ENCODE peak calls at places on chromosomes 2 and 18, in four cellular contexts. X is GM12891, Q is GM12878, J is K562. L is an unnamed sample.

GRCh38 chr2:203678971-203679370 is 27.5 kb upstream of the CD28 start:
- DNase-seq in Q (no peak), X (no peak), J (no peak), L (no peak)

GRCh38 chr2:190530211-190530639 is 4.3 kb downstream of the NEMP2 start:
- DNase-seq in X (no peak), Q (no peak), J (no peak), L (no peak)

GRCh38 chr2:224518806-224519580 is 66.2 kb downstream of the CUL3 start:
- DNase-seq in X (no peak), Q (no peak), J (no peak), L (no peak)

GRCh38 chr2:135843671-135844070 is 6.7 kb upstream of the LCT start:
- DNase-seq in Q (no peak), J (no peak), X (no peak), L (no peak)

GRCh38 chr18:45806226-45806625 is 19.2 kb upstream of the SIGLEC15 start:
- DNase-seq in J (no peak), Q (no peak), X (no peak), L (no peak)

GRCh38 chr18:28581503-28582169 is 404.7 kb upstream of the CDH2 start:
- DNase-seq in J (no peak), Q (no peak), X (no peak), L (no peak)

GRCh38 chr2:44578401-44579135 is 216.8 kb downstream of the CAMKMT start:
- DNase-seq in J (no peak), X (no peak), Q (peak), L (peak)

GRCh38 chr2:120765911-120766757 is 30.5 kb downstream of the GLI2 start:
- DNase-seq in Q (no peak), J (no peak), X (no peak), L (no peak)

GRCh38 chr2:71282493-71282892 is 49.1 kb upstream of the ZNF638 start:
- DNase-seq in J (no peak), Q (no peak), X (no peak), L (no peak)

GRCh38 chr2:78540255-78540654 is 485.2 kb upstream of the REG3G start:
- DNase-seq in J (no peak), Q (no peak), X (no peak), L (no peak)

GRCh38 chr2:78546843-78547242 is 478.7 kb upstream of the REG3G start:
- DNase-seq in Q (no peak), J (no peak), X (no peak), L (no peak)

GRCh38 chr2:78541088-78541450 is 484.4 kb upstream of the REG3G start:
- DNase-seq in J (no peak), Q (no peak), X (no peak), L (no peak)

DNA sequence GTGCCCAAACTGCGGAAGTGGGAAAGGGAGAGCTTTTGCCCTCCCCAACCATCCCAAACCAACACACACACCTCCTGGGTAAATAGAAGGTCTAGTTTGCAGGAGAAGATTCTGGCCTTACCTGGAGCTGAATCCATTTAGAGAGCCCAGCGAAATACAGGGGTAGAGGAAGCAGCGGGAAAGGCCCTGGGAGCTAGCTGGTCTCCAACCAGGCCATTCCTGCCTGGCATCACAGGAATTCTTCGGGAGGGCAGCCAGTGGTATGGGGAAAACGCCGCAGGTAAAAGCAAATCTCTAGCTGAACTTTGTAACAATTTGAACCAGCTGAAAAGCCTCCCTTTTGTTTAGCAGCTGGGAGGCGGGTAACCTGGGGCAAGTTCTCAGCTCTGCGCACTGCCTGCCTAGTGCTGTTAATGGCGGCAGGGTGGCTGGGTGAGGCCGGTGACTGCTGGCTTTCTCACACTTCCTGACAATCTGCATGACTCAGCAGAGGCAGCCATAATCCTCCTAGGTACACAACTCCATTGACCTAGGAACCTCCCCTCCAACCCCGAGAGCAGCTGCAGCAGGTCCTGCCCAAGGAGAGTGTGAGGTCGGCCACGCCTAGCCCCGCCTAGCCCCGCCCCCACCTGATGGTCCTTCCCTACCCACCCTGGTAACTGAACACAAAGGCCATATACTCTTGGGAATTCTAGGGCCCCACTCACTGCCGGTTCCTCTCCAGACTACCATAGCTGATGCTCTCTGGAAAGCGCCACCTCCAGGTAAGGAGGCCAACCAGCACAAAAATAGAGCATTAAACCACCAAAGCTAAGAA is 483.8 kb upstream of the REG3G start:
- DNase-seq in X (no peak), J (peak), Q (no peak), L (no peak)
- TF ChIP-seq SPI1 in X (no peak), J (peak), Q (no peak), L (no peak)

GRCh38 chr2:39593439-39594393 is 72.0 kb upstream of the TMEM178A start:
- DNase-seq in X (no peak), J (no peak), Q (no peak), L (peak)
- TF ChIP-seq SPI1 in X (no peak), J (no peak), Q (no peak), L (no peak)

GRCh38 chr2:239961662-239962220 is 63.4 kb downstream of the NDUFA10 start:
- DNase-seq in Q (no peak), X (no peak), J (no peak), L (no peak)
- TF ChIP-seq SPI1 in Q (no peak), X (no peak), J (no peak), L (no peak)

GRCh38 chr2:108928660-108929377 is 60.2 kb downstream of the EDAR start:
- DNase-seq in X (no peak), J (no peak), Q (no peak), L (no peak)

GRCh38 chr2:108933691-108934117 is 55.3 kb downstream of the EDAR start:
- DNase-seq in Q (no peak), J (peak), X (no peak), L (no peak)

GRCh38 chr2:108929896-108930425 is 59.1 kb downstream of the EDAR start:
- DNase-seq in X (no peak), J (peak), Q (no peak), L (no peak)

GRCh38 chr2:108932736-108933135 is 56.3 kb downstream of the EDAR start:
- DNase-seq in J (no peak), Q (no peak), X (no peak), L (no peak)

GRCh38 chr2:108931372-108931771 is 57.6 kb downstream of the EDAR start:
- DNase-seq in X (no peak), J (no peak), Q (no peak), L (no peak)
- TF ChIP-seq SPI1 in X (no peak), J (no peak), Q (no peak), L (no peak)

DNA sequence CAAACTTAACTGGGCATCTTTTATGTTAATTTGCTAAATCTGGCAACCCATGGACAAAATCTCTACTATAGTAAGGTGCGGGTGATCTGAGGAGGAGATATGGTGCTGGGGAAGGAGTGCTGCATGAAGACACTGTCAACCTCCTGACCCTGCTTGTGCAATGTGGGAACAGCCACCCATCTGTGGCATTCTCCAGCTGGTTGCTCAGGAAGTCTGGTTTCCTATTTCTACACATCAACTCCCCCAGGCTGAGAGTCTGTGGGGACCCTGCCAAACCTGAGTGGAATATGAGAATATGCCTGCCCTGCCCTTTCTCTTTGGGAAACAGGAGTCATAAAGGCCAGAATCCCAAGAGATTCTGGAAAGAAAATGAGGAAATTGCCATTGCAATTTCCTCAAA is 60.1 kb upstream of the PAX3 start:
- DNase-seq in Q (no peak), J (no peak), X (no peak), L (peak)
- TF ChIP-seq SPI1 in Q (no peak), J (no peak), X (no peak), L (peak)

GRCh38 chr18:3094355-3094684 is 81.4 kb upstream of the LPIN2 start:
- DNase-seq in X (no peak), J (no peak), Q (no peak), L (no peak)
- TF ChIP-seq SPI1 in X (no peak), J (no peak), Q (no peak), L (no peak)

GRCh38 chr2:218003994-218004419 is 1.2 kb upstream of the TNS1 start:
- DNase-seq in X (no peak), J (no peak), Q (no peak), L (no peak)
- TF ChIP-seq SPI1 in X (no peak), J (no peak), Q (no peak), L (no peak)

GRCh38 chr2:231297108-231297908 is 98.2 kb upstream of the B3GNT7 start:
- DNase-seq in J (peak), Q (peak), X (peak), L (peak)
- TF ChIP-seq SPI1 in J (no peak), Q (no peak), X (no peak), L (no peak)

DNA sequence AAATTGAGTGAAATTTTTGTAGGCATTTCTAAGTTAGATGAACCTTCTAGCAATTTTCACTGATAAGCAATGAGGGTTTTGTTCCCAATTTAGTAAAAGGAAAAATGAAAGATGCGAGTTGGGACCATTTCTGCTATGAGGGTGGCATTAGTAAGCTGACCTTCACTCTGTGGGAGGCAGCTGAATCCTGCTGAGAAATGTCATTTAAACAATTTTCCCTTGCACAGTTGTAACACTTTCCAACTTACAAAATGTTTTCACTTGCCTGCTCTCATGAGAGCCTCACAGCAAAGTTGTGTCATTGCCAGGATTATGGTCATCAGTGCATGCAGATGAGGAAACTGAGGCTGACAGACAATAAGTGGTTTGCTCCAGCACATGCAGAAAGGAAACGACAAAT is 527.7 kb downstream of the TNS1 start:
- DNase-seq in J (no peak), Q (no peak), X (no peak), L (no peak)
- TF ChIP-seq SPI1 in J (no peak), Q (no peak), X (no peak), L (no peak)

L was measured in HL-60.